ENCODE peak calls at places on chromosomes 13 and 19, in nine cellular contexts. One of them, this sample, is unnamed.

GRCh38 chr13:73421310-73421912 is 362.6 kb downstream of the KLF5 start:
- DNase-seq in stimulated activated CD4-positive, alpha-beta T cell treated with anti-CD3 and anti-CD28 coated beads, Interleukin-12 subunit alpha, Interleukin-12 subunit beta, amount 100 ng/mL, for 24 hours: peak
- DNase-seq in mesendoderm: no peak
- DNase-seq in T-cell: no peak
- DNase-seq in HTR-8/SVneo: no peak
- DNase-seq in activated effector memory CD4-positive, alpha-beta T cell treated with Interleukin-2 at 50 U/mL for 16 hours: no peak
- DNase-seq in HuH-7: no peak
- DNase-seq in DND-41: no peak
- DNase-seq in AG09309: no peak
- DNase-seq in this sample: no peak

GRCh38 chr19:40954573-40954972 is 36.5 kb upstream of the CYP2B6 start:
- DNase-seq in stimulated activated CD4-positive, alpha-beta T cell treated with anti-CD3 and anti-CD28 coated beads, Interleukin-12 subunit alpha, Interleukin-12 subunit beta, amount 100 ng/mL, for 24 hours: no peak
- DNase-seq in T-cell: no peak
- DNase-seq in AG09309: no peak
- DNase-seq in DND-41: peak
- DNase-seq in activated effector memory CD4-positive, alpha-beta T cell treated with Interleukin-2 at 50 U/mL for 16 hours: no peak
- DNase-seq in mesendoderm: peak
- DNase-seq in HTR-8/SVneo: no peak
- DNase-seq in HuH-7: no peak
- DNase-seq in this sample: no peak

GRCh38 chr13:35354882-35355281 is 121.6 kb downstream of the MAB21L1 start:
- DNase-seq in mesendoderm: no peak
- DNase-seq in T-cell: no peak
- DNase-seq in HTR-8/SVneo: no peak
- DNase-seq in stimulated activated CD4-positive, alpha-beta T cell treated with anti-CD3 and anti-CD28 coated beads, Interleukin-12 subunit alpha, Interleukin-12 subunit beta, amount 100 ng/mL, for 24 hours: no peak
- DNase-seq in AG09309: no peak
- DNase-seq in DND-41: no peak
- DNase-seq in HuH-7: no peak
- DNase-seq in activated effector memory CD4-positive, alpha-beta T cell treated with Interleukin-2 at 50 U/mL for 16 hours: no peak
- DNase-seq in this sample: no peak

GRCh38 chr19:55777528-55777927 is 8.6 kb downstream of the RFPL4AL1 start:
- DNase-seq in mesendoderm: no peak
- DNase-seq in HuH-7: no peak
- DNase-seq in AG09309: no peak
- DNase-seq in DND-41: peak
- DNase-seq in activated effector memory CD4-positive, alpha-beta T cell treated with Interleukin-2 at 50 U/mL for 16 hours: no peak
- DNase-seq in HTR-8/SVneo: no peak
- DNase-seq in stimulated activated CD4-positive, alpha-beta T cell treated with anti-CD3 and anti-CD28 coated beads, Interleukin-12 subunit alpha, Interleukin-12 subunit beta, amount 100 ng/mL, for 24 hours: no peak
- DNase-seq in T-cell: no peak
- DNase-seq in this sample: peak

GRCh38 chr19:16637535-16637934 is 9.5 kb upstream of the MED26 start:
- DNase-seq in stimulated activated CD4-positive, alpha-beta T cell treated with anti-CD3 and anti-CD28 coated beads, Interleukin-12 subunit alpha, Interleukin-12 subunit beta, amount 100 ng/mL, for 24 hours: no peak
- DNase-seq in activated effector memory CD4-positive, alpha-beta T cell treated with Interleukin-2 at 50 U/mL for 16 hours: no peak
- DNase-seq in mesendoderm: peak
- DNase-seq in AG09309: no peak
- DNase-seq in HTR-8/SVneo: no peak
- DNase-seq in HuH-7: no peak
- DNase-seq in T-cell: no peak
- DNase-seq in DND-41: no peak
- DNase-seq in this sample: no peak

GRCh38 chr13:85725433-85725832 is 73.8 kb downstream of the SLITRK6 start:
- DNase-seq in T-cell: no peak
- DNase-seq in HuH-7: no peak
- DNase-seq in activated effector memory CD4-positive, alpha-beta T cell treated with Interleukin-2 at 50 U/mL for 16 hours: no peak
- DNase-seq in stimulated activated CD4-positive, alpha-beta T cell treated with anti-CD3 and anti-CD28 coated beads, Interleukin-12 subunit alpha, Interleukin-12 subunit beta, amount 100 ng/mL, for 24 hours: no peak
- DNase-seq in mesendoderm: no peak
- DNase-seq in AG09309: no peak
- DNase-seq in DND-41: no peak
- DNase-seq in HTR-8/SVneo: no peak
- DNase-seq in this sample: no peak

GRCh38 chr13:101013245-101013644 is 338.6 kb upstream of the TMTC4 start:
- DNase-seq in HuH-7: no peak
- DNase-seq in activated effector memory CD4-positive, alpha-beta T cell treated with Interleukin-2 at 50 U/mL for 16 hours: no peak
- DNase-seq in DND-41: no peak
- DNase-seq in HTR-8/SVneo: no peak
- DNase-seq in AG09309: no peak
- DNase-seq in T-cell: no peak
- DNase-seq in mesendoderm: no peak
- DNase-seq in stimulated activated CD4-positive, alpha-beta T cell treated with anti-CD3 and anti-CD28 coated beads, Interleukin-12 subunit alpha, Interleukin-12 subunit beta, amount 100 ng/mL, for 24 hours: no peak
- DNase-seq in this sample: no peak

GRCh38 chr13:106373989-106374572 is 161.4 kb downstream of the EFNB2 start:
- DNase-seq in mesendoderm: no peak
- DNase-seq in HTR-8/SVneo: no peak
- DNase-seq in DND-41: peak
- DNase-seq in activated effector memory CD4-positive, alpha-beta T cell treated with Interleukin-2 at 50 U/mL for 16 hours: no peak
- DNase-seq in stimulated activated CD4-positive, alpha-beta T cell treated with anti-CD3 and anti-CD28 coated beads, Interleukin-12 subunit alpha, Interleukin-12 subunit beta, amount 100 ng/mL, for 24 hours: no peak
- DNase-seq in T-cell: no peak
- DNase-seq in AG09309: peak
- DNase-seq in HuH-7: no peak
- DNase-seq in this sample: no peak

GRCh38 chr19:42313096-42313839 is at the start of gene TMEM145:
- DNase-seq in HuH-7: peak
- DNase-seq in AG09309: no peak
- DNase-seq in DND-41: peak
- DNase-seq in mesendoderm: peak
- DNase-seq in HTR-8/SVneo: peak
- DNase-seq in activated effector memory CD4-positive, alpha-beta T cell treated with Interleukin-2 at 50 U/mL for 16 hours: no peak
- DNase-seq in stimulated activated CD4-positive, alpha-beta T cell treated with anti-CD3 and anti-CD28 coated beads, Interleukin-12 subunit alpha, Interleukin-12 subunit beta, amount 100 ng/mL, for 24 hours: no peak
- DNase-seq in T-cell: no peak
- DNase-seq in this sample: peak

GRCh38 chr13:60112771-60113170 is 51.0 kb downstream of the DIAPH3 start:
- DNase-seq in activated effector memory CD4-positive, alpha-beta T cell treated with Interleukin-2 at 50 U/mL for 16 hours: no peak
- DNase-seq in HTR-8/SVneo: no peak
- DNase-seq in mesendoderm: no peak
- DNase-seq in DND-41: no peak
- DNase-seq in AG09309: no peak
- DNase-seq in T-cell: no peak
- DNase-seq in HuH-7: no peak
- DNase-seq in stimulated activated CD4-positive, alpha-beta T cell treated with anti-CD3 and anti-CD28 coated beads, Interleukin-12 subunit alpha, Interleukin-12 subunit beta, amount 100 ng/mL, for 24 hours: no peak
- DNase-seq in this sample: no peak

GRCh38 chr19:16283103-16283469 is 41.5 kb upstream of the KLF2 start:
- DNase-seq in mesendoderm: no peak
- DNase-seq in DND-41: no peak
- DNase-seq in activated effector memory CD4-positive, alpha-beta T cell treated with Interleukin-2 at 50 U/mL for 16 hours: no peak
- DNase-seq in T-cell: no peak
- DNase-seq in AG09309: no peak
- DNase-seq in HuH-7: no peak
- DNase-seq in HTR-8/SVneo: no peak
- DNase-seq in stimulated activated CD4-positive, alpha-beta T cell treated with anti-CD3 and anti-CD28 coated beads, Interleukin-12 subunit alpha, Interleukin-12 subunit beta, amount 100 ng/mL, for 24 hours: no peak
- DNase-seq in this sample: no peak

GRCh38 chr13:44237276-44237767 is 136.3 kb upstream of the SERP2 start:
- DNase-seq in HuH-7: no peak
- DNase-seq in AG09309: peak
- DNase-seq in stimulated activated CD4-positive, alpha-beta T cell treated with anti-CD3 and anti-CD28 coated beads, Interleukin-12 subunit alpha, Interleukin-12 subunit beta, amount 100 ng/mL, for 24 hours: peak
- DNase-seq in DND-41: no peak
- DNase-seq in activated effector memory CD4-positive, alpha-beta T cell treated with Interleukin-2 at 50 U/mL for 16 hours: no peak
- DNase-seq in mesendoderm: no peak
- DNase-seq in HTR-8/SVneo: peak
- DNase-seq in T-cell: no peak
- DNase-seq in this sample: no peak

GRCh38 chr19:7482584-7483439 is 6.0 kb downstream of the PEX11G start:
- DNase-seq in HuH-7: no peak
- DNase-seq in T-cell: no peak
- DNase-seq in AG09309: no peak
- DNase-seq in mesendoderm: peak
- DNase-seq in stimulated activated CD4-positive, alpha-beta T cell treated with anti-CD3 and anti-CD28 coated beads, Interleukin-12 subunit alpha, Interleukin-12 subunit beta, amount 100 ng/mL, for 24 hours: no peak
- DNase-seq in HTR-8/SVneo: no peak
- DNase-seq in activated effector memory CD4-positive, alpha-beta T cell treated with Interleukin-2 at 50 U/mL for 16 hours: no peak
- DNase-seq in DND-41: no peak
- DNase-seq in this sample: no peak

GRCh38 chr13:80118099-80118498 is 222.8 kb downstream of the SPRY2 start:
- DNase-seq in T-cell: no peak
- DNase-seq in mesendoderm: no peak
- DNase-seq in HTR-8/SVneo: no peak
- DNase-seq in activated effector memory CD4-positive, alpha-beta T cell treated with Interleukin-2 at 50 U/mL for 16 hours: no peak
- DNase-seq in stimulated activated CD4-positive, alpha-beta T cell treated with anti-CD3 and anti-CD28 coated beads, Interleukin-12 subunit alpha, Interleukin-12 subunit beta, amount 100 ng/mL, for 24 hours: no peak
- DNase-seq in HuH-7: no peak
- DNase-seq in AG09309: no peak
- DNase-seq in DND-41: no peak
- DNase-seq in this sample: no peak

GRCh38 chr13:43428545-43429287 is 358.1 kb downstream of the ENOX1 start:
- DNase-seq in HTR-8/SVneo: no peak
- DNase-seq in T-cell: no peak
- DNase-seq in HuH-7: no peak
- DNase-seq in DND-41: no peak
- DNase-seq in stimulated activated CD4-positive, alpha-beta T cell treated with anti-CD3 and anti-CD28 coated beads, Interleukin-12 subunit alpha, Interleukin-12 subunit beta, amount 100 ng/mL, for 24 hours: no peak
- DNase-seq in AG09309: no peak
- DNase-seq in activated effector memory CD4-positive, alpha-beta T cell treated with Interleukin-2 at 50 U/mL for 16 hours: no peak
- DNase-seq in mesendoderm: peak
- DNase-seq in this sample: no peak

GRCh38 chr19:13143135-13143534 is 7.0 kb downstream of the STX10 start:
- DNase-seq in AG09309: no peak
- DNase-seq in activated effector memory CD4-positive, alpha-beta T cell treated with Interleukin-2 at 50 U/mL for 16 hours: no peak
- DNase-seq in mesendoderm: no peak
- DNase-seq in T-cell: no peak
- DNase-seq in HuH-7: no peak
- DNase-seq in DND-41: no peak
- DNase-seq in stimulated activated CD4-positive, alpha-beta T cell treated with anti-CD3 and anti-CD28 coated beads, Interleukin-12 subunit alpha, Interleukin-12 subunit beta, amount 100 ng/mL, for 24 hours: no peak
- DNase-seq in HTR-8/SVneo: no peak
- DNase-seq in this sample: no peak

GRCh38 chr19:46591254-46591653 is 9.9 kb upstream of the CALM3 start:
- DNase-seq in activated effector memory CD4-positive, alpha-beta T cell treated with Interleukin-2 at 50 U/mL for 16 hours: no peak
- DNase-seq in DND-41: no peak
- DNase-seq in AG09309: no peak
- DNase-seq in HTR-8/SVneo: no peak
- DNase-seq in mesendoderm: no peak
- DNase-seq in T-cell: no peak
- DNase-seq in HuH-7: no peak
- DNase-seq in stimulated activated CD4-positive, alpha-beta T cell treated with anti-CD3 and anti-CD28 coated beads, Interleukin-12 subunit alpha, Interleukin-12 subunit beta, amount 100 ng/mL, for 24 hours: no peak
- DNase-seq in this sample: no peak

GRCh38 chr19:16001481-16002312 is 52.9 kb downstream of the OR10H4 start:
- DNase-seq in HTR-8/SVneo: peak
- DNase-seq in DND-41: peak
- DNase-seq in T-cell: no peak
- DNase-seq in stimulated activated CD4-positive, alpha-beta T cell treated with anti-CD3 and anti-CD28 coated beads, Interleukin-12 subunit alpha, Interleukin-12 subunit beta, amount 100 ng/mL, for 24 hours: peak
- DNase-seq in activated effector memory CD4-positive, alpha-beta T cell treated with Interleukin-2 at 50 U/mL for 16 hours: peak
- DNase-seq in mesendoderm: no peak
- DNase-seq in HuH-7: peak
- DNase-seq in AG09309: no peak
- DNase-seq in this sample: peak

GRCh38 chr19:46615966-46616365 is 8.9 kb downstream of the PTGIR start:
- DNase-seq in AG09309: no peak
- DNase-seq in DND-41: no peak
- DNase-seq in HuH-7: no peak
- DNase-seq in mesendoderm: no peak
- DNase-seq in T-cell: no peak
- DNase-seq in stimulated activated CD4-positive, alpha-beta T cell treated with anti-CD3 and anti-CD28 coated beads, Interleukin-12 subunit alpha, Interleukin-12 subunit beta, amount 100 ng/mL, for 24 hours: no peak
- DNase-seq in activated effector memory CD4-positive, alpha-beta T cell treated with Interleukin-2 at 50 U/mL for 16 hours: no peak
- DNase-seq in HTR-8/SVneo: no peak
- DNase-seq in this sample: no peak

GRCh38 chr19:13134626-13135025 is 15.5 kb downstream of the STX10 start:
- DNase-seq in HuH-7: no peak
- DNase-seq in activated effector memory CD4-positive, alpha-beta T cell treated with Interleukin-2 at 50 U/mL for 16 hours: no peak
- DNase-seq in AG09309: no peak
- DNase-seq in mesendoderm: no peak
- DNase-seq in HTR-8/SVneo: no peak
- DNase-seq in stimulated activated CD4-positive, alpha-beta T cell treated with anti-CD3 and anti-CD28 coated beads, Interleukin-12 subunit alpha, Interleukin-12 subunit beta, amount 100 ng/mL, for 24 hours: no peak
- DNase-seq in T-cell: no peak
- DNase-seq in DND-41: no peak
- DNase-seq in this sample: no peak

GRCh38 chr19:43747557-43748204 is 7.1 kb downstream of the SMG9 start:
- DNase-seq in activated effector memory CD4-positive, alpha-beta T cell treated with Interleukin-2 at 50 U/mL for 16 hours: no peak
- DNase-seq in stimulated activated CD4-positive, alpha-beta T cell treated with anti-CD3 and anti-CD28 coated beads, Interleukin-12 subunit alpha, Interleukin-12 subunit beta, amount 100 ng/mL, for 24 hours: no peak
- DNase-seq in HuH-7: no peak
- DNase-seq in HTR-8/SVneo: no peak
- DNase-seq in AG09309: no peak
- DNase-seq in DND-41: no peak
- DNase-seq in mesendoderm: no peak
- DNase-seq in T-cell: no peak
- DNase-seq in this sample: no peak

GRCh38 chr19:1862424-1863307 is 713 bp downstream of the KLF16 start:
- DNase-seq in DND-41: peak
- DNase-seq in mesendoderm: peak
- DNase-seq in HTR-8/SVneo: no peak
- DNase-seq in T-cell: no peak
- DNase-seq in HuH-7: no peak
- DNase-seq in AG09309: no peak
- DNase-seq in activated effector memory CD4-positive, alpha-beta T cell treated with Interleukin-2 at 50 U/mL for 16 hours: peak
- DNase-seq in stimulated activated CD4-positive, alpha-beta T cell treated with anti-CD3 and anti-CD28 coated beads, Interleukin-12 subunit alpha, Interleukin-12 subunit beta, amount 100 ng/mL, for 24 hours: no peak
- DNase-seq in this sample: peak

GRCh38 chr19:1274081-1274851 is 1.1 kb upstream of the FAM174C start:
- DNase-seq in DND-41: no peak
- DNase-seq in AG09309: no peak
- DNase-seq in activated effector memory CD4-positive, alpha-beta T cell treated with Interleukin-2 at 50 U/mL for 16 hours: no peak
- DNase-seq in T-cell: no peak
- DNase-seq in mesendoderm: no peak
- DNase-seq in HuH-7: no peak
- DNase-seq in HTR-8/SVneo: no peak
- DNase-seq in stimulated activated CD4-positive, alpha-beta T cell treated with anti-CD3 and anti-CD28 coated beads, Interleukin-12 subunit alpha, Interleukin-12 subunit beta, amount 100 ng/mL, for 24 hours: no peak
- DNase-seq in this sample: no peak

GRCh38 chr19:2663920-2664571 is 38.4 kb downstream of the GNG7 start:
- DNase-seq in activated effector memory CD4-positive, alpha-beta T cell treated with Interleukin-2 at 50 U/mL for 16 hours: no peak
- DNase-seq in HuH-7: no peak
- DNase-seq in stimulated activated CD4-positive, alpha-beta T cell treated with anti-CD3 and anti-CD28 coated beads, Interleukin-12 subunit alpha, Interleukin-12 subunit beta, amount 100 ng/mL, for 24 hours: no peak
- DNase-seq in HTR-8/SVneo: no peak
- DNase-seq in T-cell: no peak
- DNase-seq in DND-41: no peak
- DNase-seq in mesendoderm: no peak
- DNase-seq in AG09309: no peak
- DNase-seq in this sample: peak

GRCh38 chr13:25741796-25742195 is 310.0 kb downstream of the SHISA2 start:
- DNase-seq in activated effector memory CD4-positive, alpha-beta T cell treated with Interleukin-2 at 50 U/mL for 16 hours: no peak
- DNase-seq in mesendoderm: no peak
- DNase-seq in AG09309: no peak
- DNase-seq in T-cell: no peak
- DNase-seq in stimulated activated CD4-positive, alpha-beta T cell treated with anti-CD3 and anti-CD28 coated beads, Interleukin-12 subunit alpha, Interleukin-12 subunit beta, amount 100 ng/mL, for 24 hours: no peak
- DNase-seq in DND-41: no peak
- DNase-seq in HTR-8/SVneo: no peak
- DNase-seq in HuH-7: no peak
- DNase-seq in this sample: no peak

GRCh38 chr19:43582495-43582894 is 6.9 kb downstream of the PINLYP start:
- DNase-seq in mesendoderm: no peak
- DNase-seq in activated effector memory CD4-positive, alpha-beta T cell treated with Interleukin-2 at 50 U/mL for 16 hours: no peak
- DNase-seq in HuH-7: no peak
- DNase-seq in HTR-8/SVneo: no peak
- DNase-seq in DND-41: no peak
- DNase-seq in T-cell: no peak
- DNase-seq in stimulated activated CD4-positive, alpha-beta T cell treated with anti-CD3 and anti-CD28 coated beads, Interleukin-12 subunit alpha, Interleukin-12 subunit beta, amount 100 ng/mL, for 24 hours: no peak
- DNase-seq in AG09309: no peak
- DNase-seq in this sample: no peak

GRCh38 chr13:39038569-39038898 is 278 bp downstream of the NHLRC3 start:
- DNase-seq in HuH-7: peak
- DNase-seq in mesendoderm: no peak
- DNase-seq in activated effector memory CD4-positive, alpha-beta T cell treated with Interleukin-2 at 50 U/mL for 16 hours: no peak
- DNase-seq in AG09309: no peak
- DNase-seq in HTR-8/SVneo: peak
- DNase-seq in DND-41: no peak
- DNase-seq in stimulated activated CD4-positive, alpha-beta T cell treated with anti-CD3 and anti-CD28 coated beads, Interleukin-12 subunit alpha, Interleukin-12 subunit beta, amount 100 ng/mL, for 24 hours: peak
- DNase-seq in T-cell: no peak
- DNase-seq in this sample: peak

GRCh38 chr13:33040116-33040515 is 23.9 kb downstream of the KL start:
- DNase-seq in DND-41: no peak
- DNase-seq in T-cell: no peak
- DNase-seq in mesendoderm: no peak
- DNase-seq in HTR-8/SVneo: no peak
- DNase-seq in activated effector memory CD4-positive, alpha-beta T cell treated with Interleukin-2 at 50 U/mL for 16 hours: no peak
- DNase-seq in AG09309: no peak
- DNase-seq in HuH-7: no peak
- DNase-seq in stimulated activated CD4-positive, alpha-beta T cell treated with anti-CD3 and anti-CD28 coated beads, Interleukin-12 subunit alpha, Interleukin-12 subunit beta, amount 100 ng/mL, for 24 hours: no peak
- DNase-seq in this sample: no peak

GRCh38 chr19:39307822-39308530 is 11.8 kb downstream of the IFNL1 start:
- DNase-seq in HuH-7: no peak
- DNase-seq in AG09309: no peak
- DNase-seq in mesendoderm: peak
- DNase-seq in T-cell: no peak
- DNase-seq in activated effector memory CD4-positive, alpha-beta T cell treated with Interleukin-2 at 50 U/mL for 16 hours: no peak
- DNase-seq in HTR-8/SVneo: no peak
- DNase-seq in DND-41: no peak
- DNase-seq in stimulated activated CD4-positive, alpha-beta T cell treated with anti-CD3 and anti-CD28 coated beads, Interleukin-12 subunit alpha, Interleukin-12 subunit beta, amount 100 ng/mL, for 24 hours: no peak
- DNase-seq in this sample: no peak

GRCh38 chr19:22286151-22286810 is at the start of gene ZNF729:
- DNase-seq in AG09309: no peak
- DNase-seq in T-cell: no peak
- DNase-seq in DND-41: no peak
- DNase-seq in HTR-8/SVneo: peak
- DNase-seq in HuH-7: no peak
- DNase-seq in activated effector memory CD4-positive, alpha-beta T cell treated with Interleukin-2 at 50 U/mL for 16 hours: no peak
- DNase-seq in stimulated activated CD4-positive, alpha-beta T cell treated with anti-CD3 and anti-CD28 coated beads, Interleukin-12 subunit alpha, Interleukin-12 subunit beta, amount 100 ng/mL, for 24 hours: no peak
- DNase-seq in mesendoderm: no peak
- DNase-seq in this sample: no peak

GRCh38 chr13:40794414-40795368 is 5.3 kb downstream of the SLC25A15 start:
- DNase-seq in T-cell: no peak
- DNase-seq in AG09309: no peak
- DNase-seq in HuH-7: no peak
- DNase-seq in stimulated activated CD4-positive, alpha-beta T cell treated with anti-CD3 and anti-CD28 coated beads, Interleukin-12 subunit alpha, Interleukin-12 subunit beta, amount 100 ng/mL, for 24 hours: no peak
- DNase-seq in activated effector memory CD4-positive, alpha-beta T cell treated with Interleukin-2 at 50 U/mL for 16 hours: no peak
- DNase-seq in mesendoderm: no peak
- DNase-seq in HTR-8/SVneo: no peak
- DNase-seq in DND-41: no peak
- DNase-seq in this sample: no peak

This sample was measured in Karpas-422.